ENCODE peak calls at places on chromosomes 12 and 14, in seven cellular contexts. V is CD8-positive, alpha-beta T cell; D is PC-3; T is prostate gland; K is ovary; S is esophagus squamous epithelium; E is pancreas. C is an unnamed sample.

GRCh38 chr14:97306785-97307246 is 509.6 kb downstream of the VRK1 start:
- DNase-seq in K (no peak), V (no peak), S (no peak), D (peak; percentile 60), T (no peak), E (no peak), C (no peak)

GRCh38 chr14:103629503-103630121 is 601 bp downstream of the KLC1 start:
- DNase-seq in T (peak; percentile 28), D (peak; percentile 28), K (peak; percentile 65), E (peak; percentile 65), V (peak; percentile 24), S (no peak), C (peak; percentile 26)

GRCh38 chr12:41663487-41664258 is 475.6 kb downstream of the PDZRN4 start:
- DNase-seq in E (no peak), S (no peak), T (no peak), V (no peak), K (no peak), D (peak; percentile 53), C (no peak)

GRCh38 chr12:12488296-12488695 is 74.4 kb downstream of the DUSP16 start:
- DNase-seq in D (no peak), E (no peak), S (no peak), V (no peak), T (no peak), K (no peak), C (no peak)

GRCh38 chr12:32881107-32881506 is 15.5 kb downstream of the PKP2 start:
- DNase-seq in E (no peak), K (no peak), S (no peak), D (no peak), T (no peak), V (no peak), C (no peak)

GRCh38 chr12:76284816-76285750 is 63.1 kb downstream of the BBS10 start:
- DNase-seq in D (peak; percentile 14), T (no peak), K (no peak), S (no peak), E (no peak), V (no peak), C (no peak)

GRCh38 chr14:30656190-30656632 is 34.1 kb downstream of the SCFD1 start:
- DNase-seq in S (no peak), K (peak; percentile 18), T (peak; percentile 7), V (no peak), E (no peak), D (peak; percentile 57), C (peak; percentile 7)

GRCh38 chr12:11827096-11827841 is 177.8 kb downstream of the ETV6 start:
- DNase-seq in V (no peak), K (no peak), D (no peak), E (peak; percentile 53), S (no peak), T (no peak), C (no peak)

GRCh38 chr12:32975122-32975521 is 78.5 kb upstream of the PKP2 start:
- DNase-seq in T (no peak), S (no peak), K (no peak), V (no peak), D (no peak), E (no peak), C (no peak)

GRCh38 chr14:22821193-22822016 is 6.2 kb upstream of the SLC7A7 start:
- DNase-seq in D (no peak), E (peak; percentile 59), S (no peak), T (no peak), K (no peak), V (no peak), C (no peak)

GRCh38 chr14:80570930-80571298 is 359.6 kb upstream of the DIO2 start:
- DNase-seq in E (no peak), D (no peak), K (no peak), T (no peak), S (no peak), V (no peak), C (no peak)

GRCh38 chr14:88044782-88045446 is 40.0 kb downstream of the GPR65 start:
- DNase-seq in S (no peak), V (no peak), K (no peak), T (no peak), E (no peak), D (peak; percentile 64), C (no peak)

GRCh38 chr12:48296586-48297396 is 53.9 kb downstream of the ZNF641 start:
- DNase-seq in S (no peak), K (peak; percentile 79), V (peak; percentile 12), D (peak; percentile 70), T (peak; percentile 76), E (peak; percentile 84), C (peak; percentile 14)

GRCh38 chr14:61341275-61342210 is 20.2 kb downstream of the PRKCH start:
- DNase-seq in T (no peak), D (no peak), K (no peak), E (no peak), V (no peak), S (no peak), C (no peak)

GRCh38 chr14:63800651-63801385 is 52.0 kb upstream of the SYNE2 start:
- DNase-seq in E (no peak), D (peak; percentile 19), K (no peak), V (no peak), T (no peak), S (no peak), C (no peak)

GRCh38 chr12:126425264-126425663 is 1360.0 kb downstream of the AACS start:
- DNase-seq in V (no peak), E (no peak), S (no peak), T (no peak), K (no peak), D (no peak), C (no peak)

GRCh38 chr14:81137316-81137715 is 83.4 kb downstream of the GTF2A1 start:
- DNase-seq in S (no peak), E (no peak), V (no peak), D (peak; percentile 64), K (no peak), T (no peak), C (no peak)

GRCh38 chr14:76997257-76997970 is 31.1 kb downstream of the IRF2BPL start:
- DNase-seq in S (no peak), T (no peak), E (no peak), K (no peak), D (peak; percentile 43), V (no peak), C (no peak)

GRCh38 chr12:56931474-56931978 is 2.7 kb downstream of the SDR9C7 start:
- DNase-seq in V (no peak), D (peak; percentile 16), T (no peak), S (no peak), K (no peak), E (no peak), C (no peak)

GRCh38 chr12:1644113-1644512 is 15.1 kb downstream of the WNT5B start:
- DNase-seq in K (no peak), D (no peak), S (no peak), T (no peak), V (no peak), E (no peak), C (no peak)

GRCh38 chr14:78325911-78326310 is 155.7 kb downstream of the NRXN3 start:
- DNase-seq in V (no peak), S (no peak), E (no peak), K (no peak), D (no peak), T (no peak), C (no peak)

DNA sequence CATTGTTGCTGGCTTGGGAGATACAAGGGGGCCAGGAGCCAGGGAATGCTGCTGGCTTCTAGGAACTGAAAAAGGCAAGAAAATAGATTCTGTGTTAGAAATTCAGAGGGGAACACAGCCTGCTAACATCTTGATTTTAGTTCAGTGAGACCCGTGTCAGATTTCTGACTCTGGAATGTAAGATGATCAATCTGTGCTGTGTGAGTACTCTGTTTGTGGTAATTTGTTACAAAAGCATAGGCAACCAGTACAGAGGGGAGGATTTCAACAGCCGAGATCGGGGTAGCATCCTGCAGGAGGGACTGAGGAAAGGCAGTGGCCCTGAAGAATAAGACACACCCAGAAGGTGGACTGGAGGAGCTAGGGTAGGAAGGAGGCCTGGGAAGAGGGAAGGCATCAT is 410.0 kb upstream of the CCDC196 start:
- DNase-seq in E (no peak), S (no peak), V (no peak), D (no peak), T (no peak), K (no peak), C (no peak)
- H3K27ac ChIP-seq in E (no peak overlapping the region), S (no peak overlapping the region), V (no peak overlapping the region), D (no peak overlapping the region), T (no peak overlapping the region), K (no peak overlapping the region), C (no peak overlapping the region)

GRCh38 chr12:121538699-121539061 is 42.1 kb downstream of the KDM2B start:
- DNase-seq in S (no peak), T (no peak), D (peak; percentile 70), K (no peak), V (no peak), E (no peak), C (no peak)
- H3K27ac ChIP-seq in S (no peak overlapping the region), T (no peak overlapping the region), D (no peak overlapping the region), K (no peak overlapping the region), V (no peak overlapping the region), E (no peak overlapping the region), C (no peak overlapping the region)

DNA sequence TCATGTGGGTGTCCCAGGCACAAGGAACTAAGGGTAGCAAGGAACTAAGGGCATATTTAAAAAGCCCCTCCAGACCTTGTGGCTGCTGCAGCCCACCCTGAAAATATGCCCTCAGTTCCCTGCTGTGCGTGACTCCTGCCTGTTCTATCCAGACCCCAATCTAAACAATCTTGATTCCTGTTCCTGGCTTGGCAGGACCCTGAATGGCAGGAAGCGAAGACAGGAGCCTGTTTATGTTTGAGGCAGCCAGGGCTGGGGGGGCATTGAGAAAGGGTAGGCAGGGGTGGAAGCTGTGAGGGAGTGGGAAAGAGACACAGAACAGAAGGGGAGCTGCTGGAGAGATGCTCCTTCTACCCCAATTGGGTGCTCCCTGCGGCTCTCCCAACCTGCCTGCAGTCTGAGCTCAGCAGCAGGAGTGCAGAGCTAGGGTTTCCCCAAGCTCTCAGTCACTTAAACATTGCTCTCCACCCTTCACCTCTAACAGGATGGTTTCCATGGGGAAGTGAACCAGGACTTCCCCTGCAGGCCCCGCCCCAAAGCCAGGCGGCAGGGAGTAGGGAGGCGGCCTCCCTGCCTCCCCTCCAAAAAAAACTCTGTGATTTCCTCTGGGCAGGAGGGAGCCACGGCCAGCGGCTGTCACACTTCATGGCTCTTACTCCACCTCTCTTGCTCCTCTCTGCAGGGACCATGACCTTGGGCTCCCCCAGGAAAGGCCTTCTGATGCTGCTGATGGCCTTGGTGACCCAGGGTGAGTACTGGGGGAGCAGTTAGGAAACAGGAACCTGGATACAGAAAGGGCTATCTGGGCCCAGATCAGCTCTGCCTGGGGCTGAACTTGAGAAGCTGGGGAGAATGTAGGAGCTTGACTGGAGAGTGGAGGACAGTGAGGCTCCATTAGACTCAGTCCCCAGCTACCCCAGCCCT is 4.7 kb downstream of the ACVRL1 start:
- DNase-seq in S (no peak), V (no peak), K (no peak), E (no peak), T (no peak), D (no peak), C (no peak)
- H3K27ac ChIP-seq in S (peak overlapping the region; percentile 31), V (no peak overlapping the region), K (no peak overlapping the region), E (no peak overlapping the region), T (no peak overlapping the region), D (no peak overlapping the region), C (no peak overlapping the region)

DNA sequence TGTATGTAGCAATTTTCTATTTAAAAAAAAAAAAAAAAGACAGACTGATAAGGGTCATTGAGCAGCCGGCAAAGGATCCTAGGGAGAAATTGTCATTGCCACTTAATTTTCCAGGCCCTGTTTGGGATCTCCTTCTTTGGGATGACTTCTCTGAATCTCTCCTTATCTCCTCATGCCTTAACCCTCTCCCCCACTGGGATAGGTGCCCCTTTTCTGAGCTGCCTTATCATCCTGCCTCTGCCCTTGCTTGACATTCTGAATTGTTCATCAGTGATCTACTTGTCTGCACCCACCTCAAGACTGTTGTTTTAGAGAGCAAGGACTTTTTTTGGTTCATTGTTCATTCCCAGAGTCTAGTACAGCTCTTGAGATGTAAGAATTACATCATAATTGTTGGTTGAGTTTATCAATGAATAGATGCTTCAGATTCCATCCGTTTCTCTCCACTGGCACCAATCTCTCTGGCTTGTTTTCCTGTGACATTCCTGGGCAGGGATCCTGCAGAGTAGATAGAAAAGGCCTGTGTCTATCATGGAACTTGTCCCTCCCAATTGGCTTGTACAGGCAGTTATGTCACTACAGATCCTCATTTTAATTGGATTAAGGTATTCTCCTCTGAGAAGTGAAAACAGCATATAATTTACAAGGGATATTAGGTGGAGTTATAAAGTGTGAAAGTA is 42.6 kb downstream of the SOCS2 start:
- DNase-seq in D (no peak), E (no peak), T (no peak), V (no peak), S (no peak), K (no peak), C (no peak)
- H3K27ac ChIP-seq in D (no peak overlapping the region), E (no peak overlapping the region), T (no peak overlapping the region), V (no peak overlapping the region), S (no peak overlapping the region), K (no peak overlapping the region), C (no peak overlapping the region)

C was measured in CD4-positive, alpha-beta T cell.